ENCODE peak calls at places on chromosomes 7 and 10, in eight cellular contexts. P is breast epithelium; F is fibroblast of the aortic adventitia; G is H54; H is stomach; J is NCI-H1105; X is stimulated activated effector memory CD8-positive, alpha-beta T cell treated with anti-CD3 and anti-CD28 coated beads, Interleukin-12 subunit alpha, Interleukin-12 subunit beta, amount 100 ng/mL, for 72 hours; M is stimulated activated CD4-positive, alpha-beta T cell treated with anti-CD3 and anti-CD28 coated beads, Interleukin-15, amount 100 ng/mL, for 1 hour. N is an unnamed sample.

GRCh38 chr10:96468845-96469244 is 44.9 kb downstream of the TLL2 start:
- DNase-seq in P (no peak), F (no peak), G (no peak), H (no peak), J (no peak), X (no peak), M (no peak), N (no peak)

GRCh38 chr10:11869743-11870460 is 46.7 kb downstream of the PROSER2 start:
- DNase-seq in P (no peak), F (no peak), G (no peak), H (no peak), J (no peak), X (no peak), M (no peak), N (no peak)

GRCh38 chr10:124539935-124540641 is 78.5 kb downstream of the LHPP start:
- DNase-seq in P (no peak), F (peak), G (peak), H (peak), J (no peak), X (peak), M (peak), N (no peak)

GRCh38 chr10:61475449-61475873 is 22.3 kb upstream of the TMEM26 start:
- DNase-seq in P (no peak), F (peak), G (no peak), H (no peak), J (no peak), X (no peak), M (no peak), N (no peak)

GRCh38 chr10:91190388-91190870 is 30.0 kb upstream of the PCGF5 start:
- DNase-seq in P (no peak), F (peak), G (no peak), H (no peak), J (no peak), X (no peak), M (no peak), N (no peak)

GRCh38 chr7:12178317-12178716 is 32.8 kb upstream of the TMEM106B start:
- DNase-seq in P (no peak), F (no peak), G (no peak), H (no peak), J (peak), X (no peak), M (no peak), N (no peak)

GRCh38 chr10:21368728-21369425 is 156.6 kb downstream of the SKIDA1 start:
- DNase-seq in P (no peak), F (no peak), G (no peak), H (no peak), J (no peak), X (no peak), M (no peak), N (no peak)

GRCh38 chr7:133688483-133689239 is 435.8 kb downstream of the EXOC4 start:
- DNase-seq in P (no peak), F (peak), G (no peak), H (no peak), J (no peak), X (no peak), M (no peak), N (no peak)

GRCh38 chr7:137993395-137993743 is 8.5 kb downstream of the CREB3L2 start:
- DNase-seq in P (no peak), F (no peak), G (no peak), H (no peak), J (no peak), X (no peak), M (no peak), N (no peak)

GRCh38 chr7:31633894-31634494 is 53.0 kb upstream of the PPP1R17 start:
- DNase-seq in P (peak), F (peak), G (peak), H (peak), J (peak), X (no peak), M (no peak), N (peak)

GRCh38 chr10:70664702-70665195 is 7.6 kb upstream of the ADAMTS14 start:
- DNase-seq in P (peak), F (peak), G (peak), H (no peak), J (peak), X (no peak), M (no peak), N (no peak)

GRCh38 chr7:104848386-104848990 is 165.5 kb upstream of the KMT2E start:
- DNase-seq in P (no peak), F (peak), G (peak), H (peak), J (peak), X (peak), M (no peak), N (peak)

GRCh38 chr7:33043875-33044718 is 18.5 kb downstream of the NT5C3A start:
- DNase-seq in P (no peak), F (no peak), G (no peak), H (no peak), J (no peak), X (no peak), M (no peak), N (no peak)

GRCh38 chr10:44968101-44968886 is 8.7 kb downstream of the RASSF4 start:
- DNase-seq in P (no peak), F (peak), G (no peak), H (no peak), J (no peak), X (no peak), M (no peak), N (peak)

GRCh38 chr10:128908109-128908898 is 558.7 kb upstream of the MGMT start:
- DNase-seq in P (no peak), F (no peak), G (no peak), H (no peak), J (no peak), X (no peak), M (no peak), N (no peak)

GRCh38 chr10:131381576-131381975 is 70.1 kb upstream of the TCERG1L start:
- DNase-seq in P (no peak), F (no peak), G (no peak), H (no peak), J (no peak), X (no peak), M (no peak), N (no peak)

GRCh38 chr10:131852161-131852822 is 48.5 kb upstream of the PPP2R2D start:
- DNase-seq in P (peak), F (no peak), G (no peak), H (no peak), J (no peak), X (no peak), M (no peak), N (no peak)

GRCh38 chr10:112394475-112394875 is 20.6 kb downstream of the ACSL5 start:
- DNase-seq in P (no peak), F (no peak), G (no peak), H (peak), J (no peak), X (no peak), M (no peak), N (no peak)

GRCh38 chr7:141045126-141045841 is 28.6 kb upstream of the TMEM178B start:
- DNase-seq in P (no peak), F (peak), G (peak), H (no peak), J (no peak), X (no peak), M (no peak), N (no peak)

GRCh38 chr10:126738001-126738400 is 67.5 kb upstream of the C10orf90 start:
- DNase-seq in P (no peak), F (no peak), G (no peak), H (no peak), J (no peak), X (no peak), M (no peak), N (no peak)

GRCh38 chr10:104297697-104298660 is 29.0 kb downstream of the GSTO2 start:
- DNase-seq in P (no peak), F (no peak), G (no peak), H (no peak), J (no peak), X (no peak), M (no peak), N (no peak)

GRCh38 chr7:143002856-143003255 is 24.1 kb downstream of the OR9A2 start:
- DNase-seq in P (peak), F (no peak), G (no peak), H (peak), J (no peak), X (no peak), M (no peak), N (no peak)

GRCh38 chr7:119350334-119350733 is 922.6 kb upstream of the KCND2 start:
- DNase-seq in P (no peak), F (no peak), G (no peak), H (no peak), J (no peak), X (no peak), M (no peak), N (no peak)

GRCh38 chr10:11181996-11182395 is 164.3 kb downstream of the CELF2 start:
- DNase-seq in P (no peak), F (peak), G (no peak), H (no peak), J (no peak), X (no peak), M (no peak), N (no peak)

GRCh38 chr7:73844848-73845460 is 2.6 kb upstream of the METTL27 start:
- DNase-seq in P (no peak), F (peak), G (peak), H (no peak), J (no peak), X (no peak), M (no peak), N (no peak)

GRCh38 chr7:100832281-100832633 is 4.9 kb upstream of the EPHB4 start:
- DNase-seq in P (no peak), F (no peak), G (no peak), H (no peak), J (no peak), X (no peak), M (no peak), N (no peak)

GRCh38 chr7:71645836-71646235 is 513.9 kb downstream of the GALNT17 start:
- DNase-seq in P (no peak), F (no peak), G (no peak), H (no peak), J (no peak), X (no peak), M (no peak), N (no peak)

GRCh38 chr10:132237871-132238270 is 51.1 kb downstream of the DPYSL4 start:
- DNase-seq in P (no peak), F (no peak), G (no peak), H (no peak), J (no peak), X (no peak), M (no peak), N (peak)

GRCh38 chr7:28455486-28455885 is 43.2 kb downstream of the CREB5 start:
- DNase-seq in P (no peak), F (no peak), G (no peak), H (no peak), J (no peak), X (no peak), M (no peak), N (no peak)

GRCh38 chr10:99834410-99834809 is 52.0 kb downstream of the ABCC2 start:
- DNase-seq in P (no peak), F (peak), G (peak), H (no peak), J (no peak), X (no peak), M (no peak), N (no peak)

GRCh38 chr7:18858232-18858631 is 259.2 kb downstream of the TWIST1 start:
- DNase-seq in P (no peak), F (no peak), G (no peak), H (no peak), J (no peak), X (no peak), M (no peak), N (no peak)

GRCh38 chr7:148694631-148695030 is 4.1 kb upstream of the CUL1 start:
- DNase-seq in P (no peak), F (no peak), G (no peak), H (no peak), J (no peak), X (no peak), M (no peak), N (no peak)

GRCh38 chr7:103752995-103753394 is 236.5 kb downstream of the RELN start:
- DNase-seq in P (no peak), F (peak), G (no peak), H (no peak), J (no peak), X (no peak), M (no peak), N (peak)

GRCh38 chr10:25142465-25142864 is 32.3 kb upstream of the GPR158 start:
- DNase-seq in P (no peak), F (no peak), G (no peak), H (no peak), J (no peak), X (no peak), M (no peak), N (no peak)